ENCODE peak calls at places on chromosomes 5 and 9, in eight cellular contexts. V, M, F, S, Q, C, A and L are unnamed samples.

GRCh38 chr5:72156921-72157320 is 49.6 kb downstream of the MAP1B start:
- DNase-seq in V (no peak), M (no peak), F (no peak), S (peak), Q (no peak), C (no peak), A (no peak), L (no peak)

GRCh38 chr5:124774002-124774318 is 27.5 kb upstream of the ZNF608 start:
- DNase-seq in V (no peak), M (peak), F (no peak), S (no peak), Q (peak), C (no peak), A (no peak), L (no peak)

GRCh38 chr5:132309679-132310078 is 15.5 kb downstream of the SLC22A4 start:
- DNase-seq in V (no peak), M (no peak), F (no peak), S (no peak), Q (no peak), C (no peak), A (no peak), L (no peak)

GRCh38 chr5:119393746-119394145 is 37.9 kb downstream of the TNFAIP8 start:
- DNase-seq in V (no peak), M (no peak), F (no peak), S (no peak), Q (no peak), C (no peak), A (no peak), L (no peak)

GRCh38 chr9:137145731-137146526 is 7.0 kb downstream of the GRIN1 start:
- DNase-seq in V (no peak), M (no peak), F (no peak), S (no peak), Q (no peak), C (no peak), A (no peak), L (no peak)

GRCh38 chr5:145827275-145827674 is 7.9 kb downstream of the PRELID2 start:
- DNase-seq in V (no peak), M (no peak), F (no peak), S (no peak), Q (no peak), C (no peak), A (no peak), L (no peak)

GRCh38 chr9:107119735-107120134 is 163.3 kb upstream of the RAD23B start:
- DNase-seq in V (no peak), M (no peak), F (no peak), S (no peak), Q (no peak), C (no peak), A (no peak), L (no peak)

GRCh38 chr9:97419315-97419867 is 7.5 kb downstream of the TDRD7 start:
- DNase-seq in V (no peak), M (no peak), F (no peak), S (peak), Q (no peak), C (no peak), A (no peak), L (no peak)

GRCh38 chr5:150342583-150342982 is 14.9 kb upstream of the TCOF1 start:
- DNase-seq in V (no peak), M (no peak), F (no peak), S (no peak), Q (no peak), C (no peak), A (no peak), L (no peak)

GRCh38 chr5:62722360-62722759 is 143.7 kb downstream of the LRRC70 start:
- DNase-seq in V (no peak), M (no peak), F (no peak), S (no peak), Q (no peak), C (no peak), A (no peak), L (no peak)

GRCh38 chr5:150763023-150763793 is 4.4 kb upstream of the DCTN4 start:
- DNase-seq in V (no peak), M (peak), F (no peak), S (peak), Q (peak), C (peak), A (no peak), L (no peak)

GRCh38 chr9:37960631-37961030 is 56.7 kb upstream of the SLC25A51 start:
- DNase-seq in V (no peak), M (no peak), F (no peak), S (no peak), Q (no peak), C (no peak), A (no peak), L (no peak)

GRCh38 chr5:21236104-21236503 is 1248.1 kb upstream of the CDH18 start:
- DNase-seq in V (no peak), M (no peak), F (no peak), S (no peak), Q (no peak), C (no peak), A (no peak), L (no peak)

GRCh38 chr5:39209924-39210323 is 9.4 kb downstream of the FYB1 start:
- DNase-seq in V (peak), M (no peak), F (peak), S (no peak), Q (no peak), C (no peak), A (no peak), L (peak)

GRCh38 chr5:76716456-76717157 is 681 bp downstream of the F2R start:
- DNase-seq in V (peak), M (no peak), F (no peak), S (no peak), Q (no peak), C (no peak), A (no peak), L (no peak)

GRCh38 chr5:138953370-138954256 is 78.5 kb upstream of the LRRTM2 start:
- DNase-seq in V (peak), M (peak), F (no peak), S (peak), Q (peak), C (no peak), A (peak), L (peak)

GRCh38 chr9:88733651-88734470 is 198.9 kb downstream of the NXNL2 start:
- DNase-seq in V (no peak), M (no peak), F (no peak), S (peak), Q (no peak), C (no peak), A (no peak), L (no peak)

GRCh38 chr5:961711-962240 is 46.8 kb upstream of the NKD2 start:
- DNase-seq in V (no peak), M (no peak), F (no peak), S (no peak), Q (no peak), C (no peak), A (no peak), L (no peak)

GRCh38 chr5:87120518-87121314 is 147.0 kb upstream of the RASA1 start:
- DNase-seq in V (no peak), M (no peak), F (no peak), S (peak), Q (no peak), C (peak), A (no peak), L (no peak)

GRCh38 chr5:94908889-94909480 is 290.5 kb downstream of the SLF1 start:
- DNase-seq in V (peak), M (peak), F (no peak), S (peak), Q (peak), C (no peak), A (no peak), L (no peak)

GRCh38 chr9:16058131-16058549 is 505.3 kb downstream of the CCDC171 start:
- DNase-seq in V (peak), M (no peak), F (no peak), S (peak), Q (no peak), C (no peak), A (no peak), L (no peak)

GRCh38 chr5:59485629-59486439 is 407.7 kb downstream of the PDE4D start:
- DNase-seq in V (no peak), M (peak), F (no peak), S (no peak), Q (no peak), C (no peak), A (peak), L (no peak)

GRCh38 chr9:125131778-125132177 is 11.6 kb downstream of the SCAI start:
- DNase-seq in V (no peak), M (no peak), F (no peak), S (no peak), Q (no peak), C (no peak), A (no peak), L (no peak)

GRCh38 chr9:135344915-135345500 is 134.6 kb upstream of the PPP1R26 start:
- DNase-seq in V (no peak), M (no peak), F (no peak), S (no peak), Q (no peak), C (no peak), A (no peak), L (no peak)